ENCODE peak calls at places on chromosomes 12 and 14, in eight cellular contexts. B is sigmoid colon; Y is CD8-positive, alpha-beta T cell; T is mesendoderm; K is CD4-positive, alpha-beta memory T cell; X is adrenal gland; O is ovary; I is breast epithelium. D is an unnamed sample. For H3K27me3, the result is how much of the 10 kb centered on the place peaks cover.

GRCh38 chr14:61120576-61120975 is 139.5 kb downstream of the SLC38A6 start:
- DNase-seq in Y (no peak), O (no peak), T (no peak), I (no peak), B (no peak), K (peak), X (no peak), D (no peak)

GRCh38 chr14:85824526-85824925 is 294.6 kb downstream of the FLRT2 start:
- DNase-seq in X (no peak), K (no peak), I (no peak), B (no peak), O (no peak), Y (no peak), T (peak), D (no peak)

GRCh38 chr14:49999826-50000214 is 106.9 kb downstream of the ARF6 start:
- DNase-seq in I (no peak), K (no peak), O (no peak), Y (no peak), X (no peak), B (no peak), T (peak), D (no peak)

GRCh38 chr12:76113800-76114757 is 29.6 kb upstream of the NAP1L1 start:
- DNase-seq in Y (no peak), X (no peak), K (no peak), O (no peak), T (peak), B (no peak), I (no peak), D (no peak)

GRCh38 chr14:90454041-90455000 is 57.5 kb downstream of the CALM1 start:
- DNase-seq in K (no peak), Y (no peak), O (peak), B (peak), T (peak), X (peak), I (no peak), D (peak)

GRCh38 chr12:121942145-121942718 is 23.8 kb downstream of the CFAP251 start:
- DNase-seq in O (no peak), X (no peak), K (no peak), B (no peak), I (no peak), Y (no peak), T (no peak), D (no peak)

GRCh38 chr12:57250956-57251355 is at the start of gene STAC3:
- DNase-seq in T (no peak), K (no peak), I (no peak), X (no peak), O (no peak), Y (no peak), B (no peak), D (no peak)

GRCh38 chr12:77062846-77063461 is 2.4 kb downstream of the E2F7 start:
- DNase-seq in T (no peak), X (peak), I (no peak), O (peak), K (no peak), Y (no peak), B (no peak), D (no peak)

GRCh38 chr12:12091977-12092663 is 21.4 kb downstream of the BCL2L14 start:
- DNase-seq in O (no peak), Y (no peak), B (no peak), K (no peak), I (no peak), X (no peak), T (no peak), D (peak)

GRCh38 chr12:31004666-31005065 is 69.0 kb upstream of the DDX11 start:
- DNase-seq in B (peak), O (no peak), X (no peak), I (no peak), Y (no peak), K (no peak), T (no peak), D (no peak)

GRCh38 chr12:57896139-57896436 is 45.3 kb upstream of the ATP23 start:
- DNase-seq in K (no peak), B (no peak), T (no peak), X (peak), O (peak), I (no peak), Y (no peak), D (peak)

GRCh38 chr14:89139404-89140247 is 277.4 kb downstream of the FOXN3 start:
- DNase-seq in X (no peak), K (no peak), I (no peak), O (no peak), B (no peak), Y (no peak), T (peak), D (no peak)

GRCh38 chr12:41604830-41605229 is 416.7 kb downstream of the PDZRN4 start:
- DNase-seq in O (no peak), Y (no peak), K (no peak), I (no peak), X (no peak), B (no peak), T (peak), D (peak)

GRCh38 chr12:103540319-103540718 is 44.6 kb upstream of the C12orf42 start:
- DNase-seq in I (no peak), X (no peak), B (no peak), K (no peak), Y (no peak), T (no peak), O (no peak), D (no peak)

GRCh38 chr12:132404956-132405741 is 75.8 kb upstream of the GALNT9 start:
- DNase-seq in I (no peak), K (no peak), B (peak), T (no peak), Y (no peak), O (no peak), X (no peak), D (no peak)
- H3K27me3 ChIP-seq in I (half or more), K (under half), B (under half), T (under half), Y (under half), O (under half), X (under half), D (under half)

DNA sequence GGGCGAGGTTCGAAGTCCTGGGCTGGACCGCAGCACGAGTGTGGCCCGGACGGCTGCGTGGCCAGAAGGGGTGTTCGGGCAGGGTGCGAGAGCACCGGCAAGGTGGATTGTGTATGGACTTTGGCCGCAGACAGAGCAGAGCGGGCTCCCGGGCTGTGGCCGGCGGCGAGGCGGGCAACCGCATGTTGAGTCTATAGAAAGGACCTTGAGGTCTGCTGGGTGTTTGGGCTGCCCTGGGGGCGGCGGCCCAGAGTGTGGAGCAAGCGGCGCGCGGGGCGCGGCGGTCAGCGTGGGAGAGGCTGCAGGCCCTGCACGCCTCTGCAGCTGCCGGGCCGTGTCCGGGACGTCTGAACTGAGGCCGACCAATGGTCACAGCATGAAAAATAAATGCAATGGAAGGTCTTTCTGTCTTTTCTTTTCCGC is 5.7 kb upstream of the HOXC9 start:
- DNase-seq in T (no peak), I (no peak), B (no peak), X (no peak), O (no peak), Y (no peak), K (no peak), D (no peak)
- H3K27me3 ChIP-seq in T (half or more), I (half or more), B (half or more), X (half or more), O (under half), Y (half or more), K (half or more), D (under half)

GRCh38 chr12:64824130-64824499 is 332 bp upstream of the TBC1D30 start:
- DNase-seq in O (no peak), B (no peak), Y (no peak), X (no peak), T (no peak), I (no peak), K (no peak), D (no peak)
- H3K27me3 ChIP-seq in O (under half), B (under half), Y (under half), X (under half), T (under half), I (under half), K (under half), D (half or more)

DNA sequence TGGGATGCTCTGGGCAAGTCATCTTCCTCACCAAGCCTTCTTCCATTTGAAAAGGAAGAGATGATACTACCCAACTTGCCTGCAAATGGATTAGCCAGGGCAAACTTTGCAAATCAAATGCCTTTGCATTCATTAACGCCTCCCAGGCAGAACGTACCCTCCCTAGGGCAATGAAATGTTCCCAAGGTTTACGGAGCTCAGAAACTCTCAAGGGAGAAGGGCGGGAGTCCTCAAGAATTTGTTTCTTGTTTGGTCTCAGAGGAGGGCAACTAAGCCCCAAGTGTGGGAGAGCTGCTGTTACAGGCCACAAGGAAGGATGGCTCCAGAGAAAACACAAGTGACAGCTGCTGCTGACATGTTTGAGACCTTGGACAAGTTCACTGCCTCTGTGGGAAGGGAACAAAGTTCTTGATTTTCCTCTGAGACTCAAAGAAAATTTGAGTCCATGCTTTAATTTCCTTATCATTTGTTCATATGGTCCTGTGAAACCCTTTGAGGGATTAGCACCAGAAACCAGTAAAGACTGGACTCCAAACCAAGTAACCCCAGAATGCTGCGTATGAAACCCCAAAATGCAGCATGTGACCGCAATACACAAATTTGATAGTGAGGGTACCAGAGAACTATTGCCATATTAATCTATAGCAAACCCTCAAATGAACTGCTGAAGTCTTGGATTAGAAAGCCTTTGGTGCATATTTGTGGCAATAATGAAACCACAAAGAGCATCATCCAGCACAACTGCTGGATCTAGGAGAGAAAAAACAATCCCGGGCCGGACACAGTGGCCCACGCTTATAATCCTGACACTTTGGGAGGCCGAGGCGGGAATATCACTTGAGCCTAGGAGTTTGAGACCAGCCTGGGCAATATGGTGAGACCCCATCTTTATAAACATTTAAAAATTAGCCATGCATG is 22.9 kb downstream of the SPTB start:
- DNase-seq in Y (no peak), B (no peak), T (peak), I (no peak), X (no peak), O (no peak), K (no peak), D (peak)
- H3K27me3 ChIP-seq in Y (under half), B (under half), T (under half), I (under half), X (under half), O (under half), K (under half), D (under half)

DNA sequence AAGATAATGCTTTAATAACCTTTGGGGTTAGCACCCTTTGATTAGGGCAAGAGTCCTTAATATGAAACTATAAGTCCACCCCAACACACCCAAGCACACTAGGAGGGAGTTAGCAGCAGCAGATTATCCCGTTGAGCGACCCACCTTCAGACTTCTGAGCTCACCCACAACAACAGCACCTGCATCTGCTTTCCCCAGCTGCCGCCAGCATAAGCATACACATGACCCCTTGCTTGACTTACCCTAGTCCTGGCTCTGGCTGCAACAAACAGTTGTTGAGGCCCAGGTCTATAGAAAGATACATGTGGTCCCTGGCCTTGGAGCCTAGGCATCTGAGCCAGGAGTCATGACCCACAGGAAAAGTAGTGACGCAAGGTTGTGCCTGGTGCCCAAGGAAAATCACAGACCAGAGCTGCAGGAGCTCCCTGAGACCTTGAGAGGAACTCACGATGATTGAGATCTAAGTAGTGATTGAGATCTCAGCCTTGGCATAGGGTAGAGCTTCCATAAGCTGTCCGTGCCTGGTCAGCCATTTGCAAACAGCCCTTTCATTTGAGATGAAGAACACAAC is 19.0 kb downstream of the ZDHHC22 start:
- DNase-seq in X (no peak), Y (no peak), I (no peak), T (no peak), B (no peak), O (no peak), K (no peak), D (no peak)
- H3K27me3 ChIP-seq in X (under half), Y (under half), I (under half), T (under half), B (under half), O (under half), K (under half), D (under half)

GRCh38 chr12:49957570-49957967 is 4.1 kb upstream of the AQP5 start:
- DNase-seq in B (no peak), X (no peak), T (no peak), O (no peak), K (no peak), I (no peak), Y (no peak), D (no peak)
- H3K27me3 ChIP-seq in B (under half), X (under half), T (under half), O (under half), K (under half), I (under half), Y (under half), D (half or more)

DNA sequence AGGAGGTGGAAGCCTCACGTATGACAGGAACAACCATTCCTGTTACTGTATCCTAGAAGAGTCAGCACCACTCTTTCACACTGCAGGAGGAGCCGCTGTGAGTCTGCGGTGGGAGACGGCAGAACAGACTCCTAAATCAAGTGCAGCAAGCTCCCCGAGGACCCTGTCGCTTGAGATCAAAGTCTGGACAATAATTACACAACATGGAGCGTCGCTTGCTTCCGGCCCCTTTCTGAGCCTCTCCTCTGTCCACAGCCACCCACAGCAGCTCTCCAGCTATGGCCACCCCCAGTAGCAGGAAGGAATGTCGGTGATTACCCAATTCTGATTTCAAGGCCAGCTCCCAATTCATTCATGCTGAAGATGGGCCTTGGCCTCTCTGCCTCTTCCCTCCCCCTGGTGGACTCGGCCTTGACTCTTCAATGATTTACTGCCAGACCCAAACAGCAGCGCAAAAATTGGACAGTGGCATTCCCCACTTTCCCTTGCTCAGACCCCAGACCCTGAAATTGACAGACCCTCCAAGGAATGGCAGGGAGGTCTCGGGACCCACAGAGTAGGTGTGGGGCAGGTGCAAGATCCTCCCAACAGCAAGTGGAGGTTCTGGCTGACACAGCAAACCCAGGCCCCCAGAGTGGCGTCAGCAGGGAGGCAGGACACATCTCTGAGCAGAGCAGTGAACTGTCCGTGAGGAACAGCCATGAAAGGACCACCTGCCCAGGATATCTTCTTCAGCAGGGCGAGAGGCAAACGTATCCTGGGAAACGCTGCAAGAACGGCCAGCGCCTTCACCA is 272.7 kb upstream of the DIO3 start:
- DNase-seq in Y (no peak), O (peak), B (no peak), X (peak), I (no peak), K (no peak), T (peak), D (no peak)
- H3K27me3 ChIP-seq in Y (under half), O (under half), B (under half), X (under half), I (under half), K (under half), T (under half), D (under half)

D was measured in A673.